ENCODE peak calls at places on chromosomes 16 and 17, in four cellular contexts. One of them, this sample, is unnamed.
A peak's percentile ranks its signal among the peaks of the same experiment; 100 is the strongest.

GRCh38 chr17:79035686-79036085 is 11.7 kb downstream of the C1QTNF1 start:
- DNase-seq in NCI-H226: no peak
- DNase-seq in NCI-H2081 treated with DMSO at 0.1 percent for 48 hours: no peak
- DNase-seq in T-helper 2 cell: no peak
- DNase-seq in this sample: no peak

GRCh38 chr16:534856-535445 is 7.4 kb downstream of the CAPN15 start:
- DNase-seq in NCI-H2081 treated with DMSO at 0.1 percent for 48 hours: no peak
- DNase-seq in NCI-H226: no peak
- DNase-seq in T-helper 2 cell: no peak
- DNase-seq in this sample: no peak

GRCh38 chr17:34626141-34626681 is 46.8 kb downstream of the TMEM132E start:
- DNase-seq in T-helper 2 cell: no peak
- DNase-seq in NCI-H2081 treated with DMSO at 0.1 percent for 48 hours: no peak
- DNase-seq in NCI-H226: no peak
- DNase-seq in this sample: peak; percentile 52

GRCh38 chr17:2996208-2996855 is 67.1 kb downstream of the OR1D5 start:
- DNase-seq in T-helper 2 cell: no peak
- DNase-seq in NCI-H226: no peak
- DNase-seq in NCI-H2081 treated with DMSO at 0.1 percent for 48 hours: no peak
- DNase-seq in this sample: no peak

GRCh38 chr17:60229189-60229802 is 79.5 kb downstream of the CA4 start:
- DNase-seq in NCI-H226: no peak
- DNase-seq in NCI-H2081 treated with DMSO at 0.1 percent for 48 hours: peak; percentile 5
- DNase-seq in T-helper 2 cell: no peak
- DNase-seq in this sample: peak; percentile 5

GRCh38 chr17:72743037-72743467 is 349.4 kb downstream of the SLC39A11 start:
- DNase-seq in NCI-H226: no peak
- DNase-seq in NCI-H2081 treated with DMSO at 0.1 percent for 48 hours: no peak
- DNase-seq in T-helper 2 cell: no peak
- DNase-seq in this sample: no peak

GRCh38 chr16:70694517-70695218 is 8.8 kb upstream of the MTSS2 start:
- DNase-seq in NCI-H2081 treated with DMSO at 0.1 percent for 48 hours: no peak
- DNase-seq in T-helper 2 cell: no peak
- DNase-seq in NCI-H226: no peak
- DNase-seq in this sample: no peak

GRCh38 chr17:7107012-7107754 is 7.4 kb downstream of the ASGR2 start:
- DNase-seq in NCI-H2081 treated with DMSO at 0.1 percent for 48 hours: no peak
- DNase-seq in T-helper 2 cell: no peak
- DNase-seq in NCI-H226: no peak
- DNase-seq in this sample: peak; percentile 26

GRCh38 chr16:50525716-50526115 is 22.5 kb upstream of the NKD1 start:
- DNase-seq in NCI-H2081 treated with DMSO at 0.1 percent for 48 hours: no peak
- DNase-seq in T-helper 2 cell: no peak
- DNase-seq in NCI-H226: no peak
- DNase-seq in this sample: no peak

GRCh38 chr16:74322301-74322710 is 25.7 kb downstream of the PSMD7 start:
- DNase-seq in NCI-H2081 treated with DMSO at 0.1 percent for 48 hours: no peak
- DNase-seq in NCI-H226: no peak
- DNase-seq in T-helper 2 cell: no peak
- DNase-seq in this sample: peak; percentile 29

GRCh38 chr17:77501101-77501566 is 360.4 kb downstream of the SEC14L1 start:
- DNase-seq in NCI-H226: no peak
- DNase-seq in NCI-H2081 treated with DMSO at 0.1 percent for 48 hours: no peak
- DNase-seq in T-helper 2 cell: peak; percentile 53
- DNase-seq in this sample: no peak

GRCh38 chr17:67270411-67270810 is 25.4 kb upstream of the HELZ start:
- DNase-seq in NCI-H2081 treated with DMSO at 0.1 percent for 48 hours: no peak
- DNase-seq in NCI-H226: no peak
- DNase-seq in T-helper 2 cell: no peak
- DNase-seq in this sample: no peak

GRCh38 chr16:67884684-67885083 is at the start of gene NRN1L:
- DNase-seq in NCI-H226: peak; percentile 94
- DNase-seq in T-helper 2 cell: no peak
- DNase-seq in NCI-H2081 treated with DMSO at 0.1 percent for 48 hours: peak; percentile 7
- DNase-seq in this sample: peak; percentile 31

GRCh38 chr16:29985271-29985811 is 10.1 kb downstream of the HIRIP3 start:
- DNase-seq in NCI-H226: no peak
- DNase-seq in NCI-H2081 treated with DMSO at 0.1 percent for 48 hours: no peak
- DNase-seq in T-helper 2 cell: no peak
- DNase-seq in this sample: no peak

GRCh38 chr17:4249452-4250029 is 14.2 kb downstream of the ANKFY1 start:
- DNase-seq in T-helper 2 cell: peak; percentile 42
- DNase-seq in NCI-H226: no peak
- DNase-seq in NCI-H2081 treated with DMSO at 0.1 percent for 48 hours: no peak
- DNase-seq in this sample: peak; percentile 38

GRCh38 chr17:41360291-41360995 is 9.2 kb downstream of the KRT33B start:
- DNase-seq in NCI-H2081 treated with DMSO at 0.1 percent for 48 hours: no peak
- DNase-seq in T-helper 2 cell: no peak
- DNase-seq in NCI-H226: peak; percentile 99
- DNase-seq in this sample: no peak

GRCh38 chr17:81394831-81395599 is at the start of gene BAHCC1:
- DNase-seq in T-helper 2 cell: peak; percentile 92
- DNase-seq in NCI-H2081 treated with DMSO at 0.1 percent for 48 hours: peak; percentile 94
- DNase-seq in NCI-H226: peak; percentile 99
- DNase-seq in this sample: peak; percentile 100

GRCh38 chr17:9677411-9677810 is 32.1 kb downstream of the USP43 start:
- DNase-seq in T-helper 2 cell: no peak
- DNase-seq in NCI-H2081 treated with DMSO at 0.1 percent for 48 hours: no peak
- DNase-seq in NCI-H226: peak; percentile 22
- DNase-seq in this sample: no peak